ENCODE peak calls at places on chromosomes 6 and 20, in four cellular contexts. Q is H1, X is IMR-90, J is mesendoderm. P is an unnamed sample.

GRCh38 chr20:41989935-41990635 is 371.9 kb upstream of the CHD6 start:
- DNase-seq in Q (no peak), X (no peak), J (no peak), P (no peak)

GRCh38 chr6:89139509-89140346 is 6.1 kb upstream of the PM20D2 start:
- DNase-seq in Q (no peak), X (peak), J (no peak), P (no peak)

GRCh38 chr6:111845441-111845871 is 27.8 kb downstream of the FYN start:
- DNase-seq in Q (no peak), X (no peak), J (no peak), P (no peak)

GRCh38 chr6:119233327-119233984 is 116.1 kb downstream of the MAN1A1 start:
- DNase-seq in Q (no peak), X (no peak), J (no peak), P (no peak)

GRCh38 chr6:5937516-5937915 is 69.2 kb downstream of the NRN1 start:
- DNase-seq in Q (no peak), X (no peak), J (no peak), P (no peak)

GRCh38 chr6:110874880-110875547 is 429 bp downstream of the AMD1 start:
- DNase-seq in Q (no peak), X (no peak), J (no peak), P (no peak)

GRCh38 chr6:46279874-46280273 is 109.1 kb upstream of the ENPP5 start:
- DNase-seq in Q (no peak), X (no peak), J (no peak), P (no peak)

GRCh38 chr6:163338671-163339405 is 75.7 kb upstream of the QKI start:
- DNase-seq in Q (no peak), X (peak), J (no peak), P (no peak)

GRCh38 chr20:19827818-19828217 is 69.8 kb downstream of the RIN2 start:
- DNase-seq in Q (no peak), X (no peak), J (no peak), P (no peak)
- H3K4me2 ChIP-seq in Q (no peak), X (peak), J (no peak), P (no peak)

GRCh38 chr6:31055401-31055800 is 45.1 kb downstream of the MUC22 start:
- DNase-seq in Q (no peak), X (no peak), J (no peak), P (no peak)
- H3K4ac ChIP-seq in Q (no peak), X (no peak), J (no peak), P (no peak)

GRCh38 chr6:129894904-129895303 is 33.8 kb upstream of the TMEM244 start:
- DNase-seq in Q (no peak), X (no peak), J (no peak), P (no peak)
- H4K5ac ChIP-seq in Q (no peak), X (no peak), J (no peak), P (no peak)

DNA sequence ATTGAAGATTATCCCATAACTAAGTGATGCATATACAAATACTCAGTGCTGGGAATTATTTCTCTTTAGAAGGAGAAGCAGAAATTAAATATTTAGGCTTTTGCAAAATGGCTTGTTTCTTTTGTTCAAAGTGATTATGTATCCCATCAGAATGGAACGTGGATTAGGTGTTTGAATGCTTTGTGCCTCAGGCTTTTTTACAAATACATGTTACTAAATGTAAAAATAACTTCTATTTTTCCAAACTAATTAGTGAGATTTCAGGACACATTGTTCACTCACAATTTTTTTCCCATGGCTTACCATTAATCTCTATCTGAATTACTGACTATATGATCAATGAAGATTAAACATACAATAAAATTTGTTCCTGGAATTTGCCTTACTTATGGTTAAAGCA is 925.9 kb upstream of the CITED2 start:
- DNase-seq in Q (no peak), X (no peak), J (no peak), P (no peak)
- H3K4me2 ChIP-seq in Q (no peak), X (no peak), J (no peak), P (no peak)

GRCh38 chr20:3679749-3680700 is 1.8 kb downstream of the ADAM33 start:
- DNase-seq in Q (no peak), X (peak), J (peak), P (no peak)
- H3K4ac ChIP-seq in Q (no peak), X (peak), J (no peak), P (no peak)

GRCh38 chr6:7672066-7673062 is 53.5 kb upstream of the BMP6 start:
- DNase-seq in Q (no peak), X (peak), J (no peak), P (no peak)

GRCh38 chr6:7671581-7671980 is 54.3 kb upstream of the BMP6 start:
- DNase-seq in Q (no peak), X (peak), J (no peak), P (no peak)

GRCh38 chr6:7671076-7671475 is 54.8 kb upstream of the BMP6 start:
- DNase-seq in Q (no peak), X (peak), J (no peak), P (no peak)

GRCh38 chr6:7673063-7673536 is 52.8 kb upstream of the BMP6 start:
- DNase-seq in Q (peak), X (peak), J (peak), P (peak)

GRCh38 chr6:7669742-7670141 is 56.2 kb upstream of the BMP6 start:
- DNase-seq in Q (no peak), X (no peak), J (no peak), P (no peak)
- H4K5ac ChIP-seq in Q (no peak), X (no peak), J (no peak), P (no peak)

DNA sequence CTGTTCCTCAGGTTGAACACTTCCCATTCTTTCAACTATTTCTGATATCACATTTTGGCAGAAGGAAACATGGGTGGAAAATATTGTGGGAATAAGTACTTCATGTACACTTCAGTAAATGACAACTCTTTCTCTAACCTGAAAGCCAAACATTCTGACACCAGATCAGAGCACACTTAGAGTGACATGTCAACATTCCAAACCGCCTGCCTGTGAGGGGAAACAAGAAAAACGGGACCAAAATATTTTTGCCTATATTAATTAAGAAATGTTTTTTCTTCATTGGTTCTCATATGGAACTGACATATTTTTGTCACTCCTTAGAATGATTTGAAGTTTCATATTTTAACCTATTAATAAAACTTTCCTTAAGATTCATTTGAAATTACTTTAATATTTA is 483.1 kb downstream of the MAFB start:
- DNase-seq in Q (no peak), X (no peak), J (no peak), P (no peak)
- H3K4me2 ChIP-seq in Q (no peak), X (no peak), J (no peak), P (no peak)

GRCh38 chr6:161654209-161654608 is 380.3 kb upstream of the AGPAT4 start:
- DNase-seq in Q (no peak), X (no peak), J (no peak), P (no peak)
- H3K4ac ChIP-seq in Q (no peak), X (no peak), J (no peak), P (no peak)

GRCh38 chr6:87945181-87945580 is 102.5 kb upstream of the SPACA1 start:
- DNase-seq in Q (no peak), X (no peak), J (no peak), P (no peak)
- H4K5ac ChIP-seq in Q (no peak), X (no peak), J (no peak), P (no peak)

GRCh38 chr6:128599036-128599435 is 78.6 kb upstream of the PTPRK start:
- DNase-seq in Q (no peak), X (no peak), J (no peak), P (no peak)

GRCh38 chr6:128597004-128597403 is 76.6 kb upstream of the PTPRK start:
- DNase-seq in Q (no peak), X (no peak), J (no peak), P (no peak)

GRCh38 chr6:128597956-128598355 is 77.6 kb upstream of the PTPRK start:
- DNase-seq in Q (no peak), X (no peak), J (no peak), P (no peak)

GRCh38 chr6:128600397-128600951 is 80.1 kb upstream of the PTPRK start:
- DNase-seq in Q (no peak), X (peak), J (peak), P (no peak)

DNA sequence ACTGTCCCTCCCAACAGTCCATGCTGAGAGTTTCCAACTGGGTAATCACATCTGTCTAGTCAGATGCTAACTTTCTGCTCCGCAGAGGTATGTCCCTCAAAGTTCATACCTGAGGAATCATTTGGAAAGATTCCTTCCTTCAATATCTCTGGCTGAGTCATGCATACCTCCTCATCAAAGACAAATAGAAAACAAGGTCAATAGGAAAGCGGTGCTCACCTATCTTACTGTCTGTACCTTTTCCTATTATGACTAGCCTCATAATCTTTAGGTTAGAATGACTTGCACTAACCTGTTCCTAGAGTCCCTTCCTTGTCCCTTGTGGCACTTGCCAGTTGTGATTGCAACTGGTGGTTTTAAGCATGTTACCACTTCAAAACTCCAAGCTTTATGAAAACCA is 78.2 kb upstream of the PTPRK start:
- DNase-seq in Q (no peak), X (no peak), J (peak), P (no peak)
- H3K4me2 ChIP-seq in Q (no peak), X (no peak), J (no peak), P (no peak)